ENCODE peak calls at places on chromosomes 12 and 14, in nine cellular contexts. V, W, F, A, K, D, P, U and Z are unnamed samples.

GRCh38 chr14:54548491-54548890 is 18.4 kb upstream of the SAMD4A start:
- DNase-seq in U (no peak), P (no peak), F (no peak), D (no peak), V (no peak), K (no peak), W (no peak), A (no peak), Z (no peak)

GRCh38 chr12:94614288-94614721 is 36.1 kb downstream of the TMCC3 start:
- DNase-seq in W (no peak), V (no peak), D (no peak), A (no peak), F (no peak), U (no peak), K (no peak), P (no peak), Z (no peak)

GRCh38 chr12:108594-108993 is 42.0 kb downstream of the IQSEC3 start:
- DNase-seq in V (peak), K (no peak), P (no peak), A (no peak), U (no peak), F (no peak), W (peak), D (no peak), Z (no peak)

GRCh38 chr12:107328442-107329133 is 235.2 kb upstream of the CRY1 start:
- DNase-seq in A (no peak), D (no peak), W (no peak), P (no peak), F (no peak), U (no peak), V (no peak), K (no peak), Z (no peak)

GRCh38 chr12:16012086-16012485 is 101.0 kb downstream of the DERA start:
- DNase-seq in D (no peak), A (no peak), V (no peak), F (peak), U (no peak), P (no peak), K (no peak), W (no peak), Z (no peak)

GRCh38 chr14:92506230-92506629 is 7.4 kb upstream of the RIN3 start:
- DNase-seq in W (no peak), F (no peak), K (no peak), V (no peak), U (no peak), P (no peak), A (no peak), D (no peak), Z (no peak)

GRCh38 chr14:29926701-29927595 is 699 bp downstream of the PRKD1 start:
- DNase-seq in K (no peak), A (no peak), P (peak), U (no peak), W (peak), F (no peak), V (peak), D (no peak), Z (no peak)

GRCh38 chr14:56491299-56492285 is 88.0 kb upstream of the TMEM260 start:
- DNase-seq in F (peak), V (no peak), K (no peak), U (no peak), W (no peak), P (peak), D (no peak), A (peak), Z (peak)

GRCh38 chr12:58081488-58081887 is 140.1 kb downstream of the ATP23 start:
- DNase-seq in D (no peak), P (no peak), W (no peak), U (no peak), V (no peak), A (no peak), F (no peak), K (no peak), Z (no peak)

GRCh38 chr12:110002691-110003515 is 3.7 kb downstream of the ANKRD13A start:
- DNase-seq in P (no peak), K (no peak), U (no peak), F (no peak), A (no peak), V (no peak), D (no peak), W (no peak), Z (no peak)

GRCh38 chr12:106205208-106206069 is 42.4 kb downstream of the CKAP4 start:
- DNase-seq in W (peak), F (no peak), K (no peak), P (peak), D (no peak), U (no peak), A (no peak), V (peak), Z (no peak)

GRCh38 chr12:45299132-45299692 is 83.3 kb downstream of the ANO6 start:
- DNase-seq in W (no peak), A (no peak), V (no peak), P (no peak), F (peak), D (no peak), K (no peak), U (no peak), Z (no peak)

GRCh38 chr12:1920971-1921370 is 2.5 kb upstream of the CACNA2D4 start:
- DNase-seq in U (no peak), V (no peak), K (no peak), W (no peak), P (no peak), F (no peak), A (no peak), D (no peak), Z (no peak)